ENCODE peak calls at places on chromosomes 6 and 20, in eight cellular contexts. H, T, B, D, M, Z, I and G are unnamed samples.

GRCh38 chr20:18637296-18637695 is 49.4 kb downstream of the DTD1 start:
- DNase-seq in H (no peak), T (no peak), B (no peak), D (no peak), M (no peak), Z (no peak), I (no peak), G (no peak)

GRCh38 chr6:17473554-17473953 is 80.2 kb downstream of the CAP2 start:
- DNase-seq in H (no peak), T (peak), B (no peak), D (peak), M (no peak), Z (no peak), I (no peak), G (no peak)

GRCh38 chr6:14673201-14673600 is 555.6 kb downstream of the CD83 start:
- DNase-seq in H (no peak), T (no peak), B (no peak), D (no peak), M (no peak), Z (no peak), I (no peak), G (no peak)

GRCh38 chr6:148144917-148145521 is 197.6 kb upstream of the SASH1 start:
- DNase-seq in H (peak), T (peak), B (peak), D (peak), M (peak), Z (peak), I (peak), G (peak)

GRCh38 chr6:71332012-71332411 is 43.4 kb downstream of the OGFRL1 start:
- DNase-seq in H (no peak), T (peak), B (no peak), D (no peak), M (no peak), Z (no peak), I (no peak), G (no peak)

GRCh38 chr6:141562181-141562800 is 570.4 kb upstream of the GJE1 start:
- DNase-seq in H (peak), T (no peak), B (no peak), D (peak), M (no peak), Z (peak), I (no peak), G (peak)

GRCh38 chr6:135673671-135674309 is 176.2 kb upstream of the AHI1 start:
- DNase-seq in H (no peak), T (no peak), B (no peak), D (no peak), M (no peak), Z (no peak), I (no peak), G (no peak)

GRCh38 chr20:35523298-35523888 is 6.1 kb downstream of the C20orf173 start:
- DNase-seq in H (no peak), T (no peak), B (no peak), D (peak), M (peak), Z (no peak), I (peak), G (no peak)

GRCh38 chr6:13586936-13587542 is 12.6 kb downstream of the SIRT5 start:
- DNase-seq in H (no peak), T (no peak), B (no peak), D (no peak), M (no peak), Z (no peak), I (no peak), G (no peak)

GRCh38 chr20:30985386-30985785 is 272.1 kb upstream of the DEFB115 start:
- DNase-seq in H (no peak), T (no peak), B (no peak), D (no peak), M (no peak), Z (no peak), I (no peak), G (no peak)

GRCh38 chr6:89797317-89797716 is 22.3 kb downstream of the MDN1 start:
- DNase-seq in H (no peak), T (no peak), B (no peak), D (no peak), M (no peak), Z (no peak), I (no peak), G (no peak)

GRCh38 chr6:19153981-19154295 is 683.2 kb upstream of the ID4 start:
- DNase-seq in H (no peak), T (no peak), B (no peak), D (no peak), M (no peak), Z (no peak), I (no peak), G (no peak)

GRCh38 chr6:87066449-87067288 is 28.2 kb downstream of the CGA start:
- DNase-seq in H (peak), T (peak), B (peak), D (peak), M (peak), Z (peak), I (peak), G (peak)

GRCh38 chr6:112665815-112666214 is 318.7 kb downstream of the RFPL4B start:
- DNase-seq in H (no peak), T (no peak), B (no peak), D (no peak), M (no peak), Z (peak), I (no peak), G (no peak)

GRCh38 chr20:3727333-3728035 is 5.0 kb upstream of the HSPA12B start:
- DNase-seq in H (no peak), T (peak), B (no peak), D (no peak), M (no peak), Z (no peak), I (no peak), G (no peak)

GRCh38 chr6:30743099-30744053 is 889 bp upstream of the FLOT1 start:
- DNase-seq in H (no peak), T (peak), B (no peak), D (peak), M (peak), Z (peak), I (no peak), G (peak)

GRCh38 chr6:170575250-170575649 is 9.2 kb downstream of the PDCD2 start:
- DNase-seq in H (no peak), T (no peak), B (no peak), D (peak), M (no peak), Z (peak), I (no peak), G (no peak)

GRCh38 chr20:35739294-35740163 is 2.5 kb downstream of the RBM39 start:
- DNase-seq in H (no peak), T (no peak), B (no peak), D (no peak), M (peak), Z (peak), I (no peak), G (peak)

GRCh38 chr6:52582996-52583395 is 6.1 kb upstream of the TRAM2 start:
- DNase-seq in H (no peak), T (no peak), B (no peak), D (no peak), M (no peak), Z (no peak), I (no peak), G (no peak)

GRCh38 chr20:1204061-1204460 is 807 bp downstream of the C20orf202 start:
- DNase-seq in H (no peak), T (no peak), B (no peak), D (no peak), M (no peak), Z (no peak), I (no peak), G (no peak)

GRCh38 chr20:34965051-34965450 is 9.4 kb downstream of the MYH7B start:
- DNase-seq in H (no peak), T (no peak), B (no peak), D (no peak), M (no peak), Z (no peak), I (no peak), G (no peak)

GRCh38 chr20:57432874-57433491 is 41.8 kb downstream of the RBM38 start:
- DNase-seq in H (no peak), T (no peak), B (peak), D (no peak), M (peak), Z (no peak), I (no peak), G (peak)

GRCh38 chr6:148700713-148701392 is 46.0 kb upstream of the UST start:
- DNase-seq in H (no peak), T (peak), B (no peak), D (no peak), M (peak), Z (peak), I (peak), G (peak)

GRCh38 chr6:16973071-16973470 is 128.8 kb upstream of the STMND1 start:
- DNase-seq in H (no peak), T (no peak), B (no peak), D (no peak), M (no peak), Z (no peak), I (no peak), G (no peak)

GRCh38 chr6:122663981-122664380 is 53.8 kb downstream of the PKIB start:
- DNase-seq in H (no peak), T (no peak), B (no peak), D (no peak), M (no peak), Z (no peak), I (no peak), G (no peak)

GRCh38 chr20:12394786-12395185 is 477.1 kb downstream of the BTBD3 start:
- DNase-seq in H (no peak), T (no peak), B (no peak), D (no peak), M (no peak), Z (no peak), I (no peak), G (no peak)

GRCh38 chr6:16438677-16439615 is 200.6 kb downstream of the GMPR start:
- DNase-seq in H (no peak), T (no peak), B (no peak), D (no peak), M (no peak), Z (no peak), I (no peak), G (no peak)

GRCh38 chr6:39490120-39490519 is 167.6 kb upstream of the KCNK16 start:
- DNase-seq in H (no peak), T (no peak), B (no peak), D (no peak), M (no peak), Z (no peak), I (no peak), G (no peak)